ENCODE peak calls at places on chromosomes 6 and 20, in four cellular contexts. P is activated T-cell treated with anti-CD3 and anti-CD28 coated beads for 1 hour; S is stimulated activated CD4-positive, alpha-beta T cell treated with anti-CD3 and anti-CD28 coated beads, Interleukin-2, amount 100 ng/mL, for 48 hours; Q is hepatic stellate cell. R is an unnamed sample.

GRCh38 chr6:39309942-39310531 is 4.2 kb downstream of the KCNK17 start:
- DNase-seq in P (peak), Q (peak), S (peak), R (peak)

GRCh38 chr20:21702553-21703467 is 2.7 kb upstream of the PAX1 start:
- DNase-seq in P (no peak), S (peak), Q (peak), R (no peak)

GRCh38 chr20:35601990-35602389 is 13.6 kb upstream of the SPAG4 start:
- DNase-seq in P (no peak), S (no peak), Q (no peak), R (no peak)

GRCh38 chr6:106820412-106820852 is 154.1 kb downstream of the CD24 start:
- DNase-seq in S (no peak), P (no peak), Q (no peak), R (no peak)

GRCh38 chr20:57160985-57161384 is 105.5 kb downstream of the BMP7 start:
- DNase-seq in P (no peak), S (no peak), Q (no peak), R (no peak)

GRCh38 chr6:168009331-168009730 is 11.9 kb downstream of the KIF25 start:
- DNase-seq in Q (no peak), P (no peak), S (no peak), R (no peak)

GRCh38 chr6:136069119-136069518 is 181.0 kb downstream of the MTFR2 start:
- DNase-seq in P (no peak), Q (peak), S (no peak), R (no peak)

GRCh38 chr6:161038229-161039003 is 46.8 kb downstream of the MAP3K4 start:
- DNase-seq in Q (peak), P (no peak), S (no peak), R (peak)

GRCh38 chr6:163460307-163460782 is 45.8 kb downstream of the QKI start:
- DNase-seq in S (no peak), P (no peak), Q (peak), R (no peak)

GRCh38 chr6:53321701-53322100 is 27.0 kb downstream of the ELOVL5 start:
- DNase-seq in S (no peak), Q (no peak), P (no peak), R (no peak)

GRCh38 chr20:44073011-44073674 is 113.8 kb downstream of the JPH2 start:
- DNase-seq in P (no peak), S (no peak), Q (no peak), R (no peak)

GRCh38 chr6:37029249-37029959 is 23.9 kb downstream of the FGD2 start:
- DNase-seq in P (no peak), S (no peak), Q (peak), R (no peak)

GRCh38 chr6:119147101-119148053 is 68.9 kb upstream of the FAM184A start:
- DNase-seq in Q (peak), P (no peak), S (peak), R (no peak)

GRCh38 chr20:46566125-46566524 is 15.7 kb upstream of the OCSTAMP start:
- DNase-seq in S (no peak), P (no peak), Q (no peak), R (no peak)

GRCh38 chr6:133637436-133637835 is 251.5 kb upstream of the TCF21 start:
- DNase-seq in Q (no peak), S (no peak), P (no peak), R (no peak)

GRCh38 chr6:54076159-54076789 is 35.0 kb upstream of the MLIP start:
- DNase-seq in P (no peak), Q (no peak), S (no peak), R (no peak)

GRCh38 chr6:88780714-88781389 is 182.6 kb downstream of the RNGTT start:
- DNase-seq in S (peak), Q (peak), P (peak), R (peak)

GRCh38 chr6:107585815-107586435 is 96.0 kb downstream of the SOBP start:
- DNase-seq in S (no peak), Q (no peak), P (no peak), R (no peak)

R was measured in cerebellum.